ENCODE peak calls at places on chromosomes 4 and X, in ten cellular contexts. One of them, this sample, is unnamed.

GRCh38 chr4:156346959-156347385 is 393.3 kb upstream of the CTSO start:
- DNase-seq in Daoy: no peak
- DNase-seq in AG10803: no peak
- DNase-seq in stimulated activated CD8-positive, alpha-beta memory T cell treated with anti-CD3 and anti-CD28 coated beads, Interleukin-4, amount 100 ng/mL, for 1 hour: no peak
- DNase-seq in GM12892: no peak
- DNase-seq in fibroblast of lung: no peak
- DNase-seq in amniotic epithelial cell: no peak
- DNase-seq in naive thymus-derived CD4-positive, alpha-beta T cell: no peak
- DNase-seq in NB4: no peak
- DNase-seq in trophoblast cell: no peak
- DNase-seq in this sample: no peak

GRCh38 chrX:47285762-47286320 is 53.0 kb downstream of the USP11 start:
- DNase-seq in fibroblast of lung: peak
- DNase-seq in GM12892: no peak
- DNase-seq in NB4: no peak
- DNase-seq in stimulated activated CD8-positive, alpha-beta memory T cell treated with anti-CD3 and anti-CD28 coated beads, Interleukin-4, amount 100 ng/mL, for 1 hour: no peak
- DNase-seq in trophoblast cell: no peak
- DNase-seq in amniotic epithelial cell: no peak
- DNase-seq in AG10803: peak
- DNase-seq in naive thymus-derived CD4-positive, alpha-beta T cell: no peak
- DNase-seq in Daoy: no peak
- DNase-seq in this sample: no peak

GRCh38 chr4:6499241-6499605 is 26.8 kb upstream of the PPP2R2C start:
- DNase-seq in amniotic epithelial cell: no peak
- DNase-seq in Daoy: no peak
- DNase-seq in naive thymus-derived CD4-positive, alpha-beta T cell: no peak
- DNase-seq in GM12892: no peak
- DNase-seq in fibroblast of lung: no peak
- DNase-seq in stimulated activated CD8-positive, alpha-beta memory T cell treated with anti-CD3 and anti-CD28 coated beads, Interleukin-4, amount 100 ng/mL, for 1 hour: no peak
- DNase-seq in AG10803: no peak
- DNase-seq in NB4: no peak
- DNase-seq in trophoblast cell: no peak
- DNase-seq in this sample: peak

GRCh38 chr4:53455766-53456165 is 78.3 kb downstream of the FIP1L1 start:
- DNase-seq in AG10803: no peak
- DNase-seq in NB4: no peak
- DNase-seq in trophoblast cell: no peak
- DNase-seq in Daoy: no peak
- DNase-seq in amniotic epithelial cell: no peak
- DNase-seq in stimulated activated CD8-positive, alpha-beta memory T cell treated with anti-CD3 and anti-CD28 coated beads, Interleukin-4, amount 100 ng/mL, for 1 hour: no peak
- DNase-seq in fibroblast of lung: no peak
- DNase-seq in GM12892: no peak
- DNase-seq in naive thymus-derived CD4-positive, alpha-beta T cell: no peak
- DNase-seq in this sample: no peak

GRCh38 chrX:87634361-87634760 is 116.8 kb downstream of the KLHL4 start:
- DNase-seq in fibroblast of lung: no peak
- DNase-seq in AG10803: no peak
- DNase-seq in trophoblast cell: no peak
- DNase-seq in amniotic epithelial cell: no peak
- DNase-seq in NB4: no peak
- DNase-seq in GM12892: no peak
- DNase-seq in naive thymus-derived CD4-positive, alpha-beta T cell: no peak
- DNase-seq in Daoy: no peak
- DNase-seq in stimulated activated CD8-positive, alpha-beta memory T cell treated with anti-CD3 and anti-CD28 coated beads, Interleukin-4, amount 100 ng/mL, for 1 hour: no peak
- DNase-seq in this sample: no peak

GRCh38 chr4:38160487-38161207 is 200.4 kb downstream of the PTTG2 start:
- DNase-seq in AG10803: peak
- DNase-seq in fibroblast of lung: peak
- DNase-seq in naive thymus-derived CD4-positive, alpha-beta T cell: peak
- DNase-seq in amniotic epithelial cell: peak
- DNase-seq in GM12892: peak
- DNase-seq in Daoy: peak
- DNase-seq in NB4: peak
- DNase-seq in stimulated activated CD8-positive, alpha-beta memory T cell treated with anti-CD3 and anti-CD28 coated beads, Interleukin-4, amount 100 ng/mL, for 1 hour: peak
- DNase-seq in trophoblast cell: peak
- DNase-seq in this sample: peak

GRCh38 chr4:139532951-139533350 is 23.1 kb downstream of the SETD7 start:
- DNase-seq in GM12892: no peak
- DNase-seq in AG10803: no peak
- DNase-seq in naive thymus-derived CD4-positive, alpha-beta T cell: no peak
- DNase-seq in Daoy: no peak
- DNase-seq in NB4: no peak
- DNase-seq in amniotic epithelial cell: no peak
- DNase-seq in stimulated activated CD8-positive, alpha-beta memory T cell treated with anti-CD3 and anti-CD28 coated beads, Interleukin-4, amount 100 ng/mL, for 1 hour: no peak
- DNase-seq in fibroblast of lung: no peak
- DNase-seq in trophoblast cell: no peak
- DNase-seq in this sample: no peak

GRCh38 chr4:76434901-76435688 is at the start of gene SHROOM3:
- DNase-seq in NB4: no peak
- DNase-seq in Daoy: no peak
- DNase-seq in amniotic epithelial cell: no peak
- DNase-seq in AG10803: no peak
- DNase-seq in naive thymus-derived CD4-positive, alpha-beta T cell: no peak
- DNase-seq in trophoblast cell: peak
- DNase-seq in stimulated activated CD8-positive, alpha-beta memory T cell treated with anti-CD3 and anti-CD28 coated beads, Interleukin-4, amount 100 ng/mL, for 1 hour: no peak
- DNase-seq in GM12892: no peak
- DNase-seq in fibroblast of lung: no peak
- DNase-seq in this sample: no peak

GRCh38 chrX:8849462-8849861 is 48.3 kb upstream of the FAM9A start:
- DNase-seq in stimulated activated CD8-positive, alpha-beta memory T cell treated with anti-CD3 and anti-CD28 coated beads, Interleukin-4, amount 100 ng/mL, for 1 hour: no peak
- DNase-seq in AG10803: no peak
- DNase-seq in NB4: no peak
- DNase-seq in GM12892: no peak
- DNase-seq in amniotic epithelial cell: peak
- DNase-seq in naive thymus-derived CD4-positive, alpha-beta T cell: no peak
- DNase-seq in Daoy: no peak
- DNase-seq in trophoblast cell: no peak
- DNase-seq in fibroblast of lung: peak
- DNase-seq in this sample: no peak

GRCh38 chr4:60865238-60865637 is 334.9 kb upstream of the ADGRL3 start:
- DNase-seq in Daoy: no peak
- DNase-seq in stimulated activated CD8-positive, alpha-beta memory T cell treated with anti-CD3 and anti-CD28 coated beads, Interleukin-4, amount 100 ng/mL, for 1 hour: no peak
- DNase-seq in fibroblast of lung: peak
- DNase-seq in amniotic epithelial cell: peak
- DNase-seq in AG10803: no peak
- DNase-seq in NB4: peak
- DNase-seq in naive thymus-derived CD4-positive, alpha-beta T cell: no peak
- DNase-seq in GM12892: no peak
- DNase-seq in trophoblast cell: peak
- DNase-seq in this sample: no peak

GRCh38 chr4:150258569-150258968 is 180.3 kb downstream of the DCLK2 start:
- DNase-seq in stimulated activated CD8-positive, alpha-beta memory T cell treated with anti-CD3 and anti-CD28 coated beads, Interleukin-4, amount 100 ng/mL, for 1 hour: no peak
- DNase-seq in trophoblast cell: no peak
- DNase-seq in GM12892: no peak
- DNase-seq in Daoy: no peak
- DNase-seq in AG10803: no peak
- DNase-seq in fibroblast of lung: no peak
- DNase-seq in amniotic epithelial cell: no peak
- DNase-seq in NB4: no peak
- DNase-seq in naive thymus-derived CD4-positive, alpha-beta T cell: no peak
- DNase-seq in this sample: peak

GRCh38 chr4:127748957-127749356 is 18.8 kb downstream of the SLC25A31 start:
- DNase-seq in trophoblast cell: no peak
- DNase-seq in Daoy: no peak
- DNase-seq in GM12892: no peak
- DNase-seq in AG10803: no peak
- DNase-seq in naive thymus-derived CD4-positive, alpha-beta T cell: no peak
- DNase-seq in NB4: no peak
- DNase-seq in fibroblast of lung: no peak
- DNase-seq in stimulated activated CD8-positive, alpha-beta memory T cell treated with anti-CD3 and anti-CD28 coated beads, Interleukin-4, amount 100 ng/mL, for 1 hour: no peak
- DNase-seq in amniotic epithelial cell: no peak
- DNase-seq in this sample: no peak

GRCh38 chrX:104343408-104344129 is 88.8 kb upstream of the ESX1 start:
- DNase-seq in NB4: peak
- DNase-seq in trophoblast cell: peak
- DNase-seq in fibroblast of lung: peak
- DNase-seq in amniotic epithelial cell: peak
- DNase-seq in Daoy: peak
- DNase-seq in GM12892: no peak
- DNase-seq in AG10803: peak
- DNase-seq in naive thymus-derived CD4-positive, alpha-beta T cell: peak
- DNase-seq in stimulated activated CD8-positive, alpha-beta memory T cell treated with anti-CD3 and anti-CD28 coated beads, Interleukin-4, amount 100 ng/mL, for 1 hour: peak
- DNase-seq in this sample: no peak

GRCh38 chrX:104318330-104319009 is 63.7 kb upstream of the ESX1 start:
- DNase-seq in Daoy: peak
- DNase-seq in AG10803: peak
- DNase-seq in fibroblast of lung: peak
- DNase-seq in GM12892: no peak
- DNase-seq in stimulated activated CD8-positive, alpha-beta memory T cell treated with anti-CD3 and anti-CD28 coated beads, Interleukin-4, amount 100 ng/mL, for 1 hour: no peak
- DNase-seq in NB4: no peak
- DNase-seq in amniotic epithelial cell: peak
- DNase-seq in trophoblast cell: peak
- DNase-seq in naive thymus-derived CD4-positive, alpha-beta T cell: no peak
- DNase-seq in this sample: no peak

GRCh38 chr4:98377626-98378025 is 116.4 kb downstream of the RAP1GDS1 start:
- DNase-seq in stimulated activated CD8-positive, alpha-beta memory T cell treated with anti-CD3 and anti-CD28 coated beads, Interleukin-4, amount 100 ng/mL, for 1 hour: no peak
- DNase-seq in amniotic epithelial cell: peak
- DNase-seq in NB4: no peak
- DNase-seq in naive thymus-derived CD4-positive, alpha-beta T cell: no peak
- DNase-seq in fibroblast of lung: peak
- DNase-seq in Daoy: no peak
- DNase-seq in GM12892: no peak
- DNase-seq in trophoblast cell: no peak
- DNase-seq in AG10803: peak
- DNase-seq in this sample: no peak

GRCh38 chr4:52160859-52161258 is 109.8 kb downstream of the SPATA18 start:
- DNase-seq in amniotic epithelial cell: no peak
- DNase-seq in stimulated activated CD8-positive, alpha-beta memory T cell treated with anti-CD3 and anti-CD28 coated beads, Interleukin-4, amount 100 ng/mL, for 1 hour: no peak
- DNase-seq in naive thymus-derived CD4-positive, alpha-beta T cell: no peak
- DNase-seq in trophoblast cell: no peak
- DNase-seq in Daoy: no peak
- DNase-seq in NB4: no peak
- DNase-seq in fibroblast of lung: no peak
- DNase-seq in AG10803: no peak
- DNase-seq in GM12892: no peak
- DNase-seq in this sample: no peak

GRCh38 chr4:178316211-178316610 is 874.0 kb upstream of the AGA start:
- DNase-seq in stimulated activated CD8-positive, alpha-beta memory T cell treated with anti-CD3 and anti-CD28 coated beads, Interleukin-4, amount 100 ng/mL, for 1 hour: no peak
- DNase-seq in AG10803: no peak
- DNase-seq in GM12892: no peak
- DNase-seq in NB4: no peak
- DNase-seq in naive thymus-derived CD4-positive, alpha-beta T cell: no peak
- DNase-seq in trophoblast cell: no peak
- DNase-seq in amniotic epithelial cell: no peak
- DNase-seq in Daoy: no peak
- DNase-seq in fibroblast of lung: no peak
- DNase-seq in this sample: no peak

GRCh38 chr4:2071912-2072867 is 13.1 kb downstream of the NAT8L start:
- DNase-seq in trophoblast cell: no peak
- DNase-seq in naive thymus-derived CD4-positive, alpha-beta T cell: no peak
- DNase-seq in fibroblast of lung: no peak
- DNase-seq in GM12892: no peak
- DNase-seq in Daoy: no peak
- DNase-seq in amniotic epithelial cell: no peak
- DNase-seq in stimulated activated CD8-positive, alpha-beta memory T cell treated with anti-CD3 and anti-CD28 coated beads, Interleukin-4, amount 100 ng/mL, for 1 hour: no peak
- DNase-seq in NB4: no peak
- DNase-seq in AG10803: no peak
- DNase-seq in this sample: no peak

GRCh38 chr4:183158062-183158461 is 59.0 kb downstream of the WWC2 start:
- DNase-seq in fibroblast of lung: peak
- DNase-seq in trophoblast cell: peak
- DNase-seq in amniotic epithelial cell: peak
- DNase-seq in GM12892: no peak
- DNase-seq in Daoy: no peak
- DNase-seq in naive thymus-derived CD4-positive, alpha-beta T cell: no peak
- DNase-seq in stimulated activated CD8-positive, alpha-beta memory T cell treated with anti-CD3 and anti-CD28 coated beads, Interleukin-4, amount 100 ng/mL, for 1 hour: no peak
- DNase-seq in NB4: peak
- DNase-seq in AG10803: peak
- DNase-seq in this sample: no peak

GRCh38 chr4:37528161-37528560 is 158.0 kb downstream of the RELL1 start:
- DNase-seq in amniotic epithelial cell: peak
- DNase-seq in naive thymus-derived CD4-positive, alpha-beta T cell: no peak
- DNase-seq in NB4: peak
- DNase-seq in stimulated activated CD8-positive, alpha-beta memory T cell treated with anti-CD3 and anti-CD28 coated beads, Interleukin-4, amount 100 ng/mL, for 1 hour: no peak
- DNase-seq in Daoy: peak
- DNase-seq in AG10803: no peak
- DNase-seq in trophoblast cell: peak
- DNase-seq in fibroblast of lung: no peak
- DNase-seq in GM12892: no peak
- DNase-seq in this sample: no peak

GRCh38 chr4:185912779-185913178 is 100.8 kb upstream of the SORBS2 start:
- DNase-seq in GM12892: no peak
- DNase-seq in NB4: no peak
- DNase-seq in trophoblast cell: no peak
- DNase-seq in stimulated activated CD8-positive, alpha-beta memory T cell treated with anti-CD3 and anti-CD28 coated beads, Interleukin-4, amount 100 ng/mL, for 1 hour: no peak
- DNase-seq in Daoy: no peak
- DNase-seq in fibroblast of lung: no peak
- DNase-seq in amniotic epithelial cell: no peak
- DNase-seq in AG10803: peak
- DNase-seq in naive thymus-derived CD4-positive, alpha-beta T cell: no peak
- DNase-seq in this sample: no peak

GRCh38 chr4:168605411-168605810 is 108.6 kb downstream of the PALLD start:
- DNase-seq in naive thymus-derived CD4-positive, alpha-beta T cell: no peak
- DNase-seq in stimulated activated CD8-positive, alpha-beta memory T cell treated with anti-CD3 and anti-CD28 coated beads, Interleukin-4, amount 100 ng/mL, for 1 hour: no peak
- DNase-seq in NB4: no peak
- DNase-seq in fibroblast of lung: peak
- DNase-seq in GM12892: no peak
- DNase-seq in AG10803: peak
- DNase-seq in trophoblast cell: peak
- DNase-seq in amniotic epithelial cell: peak
- DNase-seq in Daoy: peak
- DNase-seq in this sample: no peak

GRCh38 chr4:20109395-20109794 is 142.3 kb upstream of the SLIT2 start:
- DNase-seq in GM12892: no peak
- DNase-seq in naive thymus-derived CD4-positive, alpha-beta T cell: no peak
- DNase-seq in trophoblast cell: no peak
- DNase-seq in NB4: no peak
- DNase-seq in amniotic epithelial cell: no peak
- DNase-seq in AG10803: no peak
- DNase-seq in Daoy: no peak
- DNase-seq in stimulated activated CD8-positive, alpha-beta memory T cell treated with anti-CD3 and anti-CD28 coated beads, Interleukin-4, amount 100 ng/mL, for 1 hour: no peak
- DNase-seq in fibroblast of lung: peak
- DNase-seq in this sample: no peak

GRCh38 chrX:68462653-68463052 is 29.4 kb upstream of the OPHN1 start:
- DNase-seq in Daoy: peak
- DNase-seq in fibroblast of lung: peak
- DNase-seq in NB4: peak
- DNase-seq in trophoblast cell: peak
- DNase-seq in naive thymus-derived CD4-positive, alpha-beta T cell: no peak
- DNase-seq in amniotic epithelial cell: peak
- DNase-seq in AG10803: peak
- DNase-seq in GM12892: no peak
- DNase-seq in stimulated activated CD8-positive, alpha-beta memory T cell treated with anti-CD3 and anti-CD28 coated beads, Interleukin-4, amount 100 ng/mL, for 1 hour: no peak
- DNase-seq in this sample: no peak

GRCh38 chrX:40031861-40032422 is 65.8 kb downstream of the BCOR start:
- DNase-seq in NB4: no peak
- DNase-seq in GM12892: no peak
- DNase-seq in trophoblast cell: peak
- DNase-seq in fibroblast of lung: no peak
- DNase-seq in amniotic epithelial cell: peak
- DNase-seq in naive thymus-derived CD4-positive, alpha-beta T cell: no peak
- DNase-seq in stimulated activated CD8-positive, alpha-beta memory T cell treated with anti-CD3 and anti-CD28 coated beads, Interleukin-4, amount 100 ng/mL, for 1 hour: no peak
- DNase-seq in Daoy: no peak
- DNase-seq in AG10803: no peak
- DNase-seq in this sample: no peak

GRCh38 chr4:30718889-30719252 is 1.3 kb upstream of the PCDH7 start:
- DNase-seq in GM12892: no peak
- DNase-seq in fibroblast of lung: peak
- DNase-seq in trophoblast cell: no peak
- DNase-seq in NB4: no peak
- DNase-seq in naive thymus-derived CD4-positive, alpha-beta T cell: no peak
- DNase-seq in stimulated activated CD8-positive, alpha-beta memory T cell treated with anti-CD3 and anti-CD28 coated beads, Interleukin-4, amount 100 ng/mL, for 1 hour: no peak
- DNase-seq in AG10803: no peak
- DNase-seq in Daoy: no peak
- DNase-seq in amniotic epithelial cell: peak
- DNase-seq in this sample: no peak

GRCh38 chr4:169791527-169792156 is 33.9 kb upstream of the HPF1 start:
- DNase-seq in GM12892: no peak
- DNase-seq in NB4: peak
- DNase-seq in AG10803: peak
- DNase-seq in Daoy: peak
- DNase-seq in fibroblast of lung: peak
- DNase-seq in naive thymus-derived CD4-positive, alpha-beta T cell: no peak
- DNase-seq in amniotic epithelial cell: peak
- DNase-seq in stimulated activated CD8-positive, alpha-beta memory T cell treated with anti-CD3 and anti-CD28 coated beads, Interleukin-4, amount 100 ng/mL, for 1 hour: no peak
- DNase-seq in trophoblast cell: peak
- DNase-seq in this sample: no peak

GRCh38 chrX:45986971-45987370 is 558.2 kb downstream of the ZNF674 start:
- DNase-seq in GM12892: no peak
- DNase-seq in naive thymus-derived CD4-positive, alpha-beta T cell: no peak
- DNase-seq in trophoblast cell: no peak
- DNase-seq in AG10803: peak
- DNase-seq in stimulated activated CD8-positive, alpha-beta memory T cell treated with anti-CD3 and anti-CD28 coated beads, Interleukin-4, amount 100 ng/mL, for 1 hour: no peak
- DNase-seq in amniotic epithelial cell: peak
- DNase-seq in fibroblast of lung: no peak
- DNase-seq in Daoy: peak
- DNase-seq in NB4: no peak
- DNase-seq in this sample: no peak

This sample was measured in ascending aorta.